ENCODE peak calls at places on chromosomes 13 and 19, in six cellular contexts. G is HAP-1, N is neuronal stem cell, O is colonic mucosa, K is body of pancreas, E is pancreas. X is an unnamed sample. For H3K4me1, the result is how much of the 10 kb centered on the place peaks cover.

GRCh38 chr13:30720470-30720869 is 14.9 kb upstream of the ALOX5AP start:
- DNase-seq in G (no peak), N (no peak), O (no peak), K (no peak), E (no peak), X (no peak)

GRCh38 chr13:48748681-48749080 is 95.0 kb downstream of the CYSLTR2 start:
- DNase-seq in G (no peak), N (no peak), O (no peak), K (no peak), E (no peak), X (no peak)

GRCh38 chr13:27120811-27121210 is 50.8 kb downstream of the USP12 start:
- DNase-seq in G (no peak), N (no peak), O (no peak), K (no peak), E (no peak), X (no peak)

GRCh38 chr19:39223703-39224279 is 19.7 kb upstream of the SYCN start:
- DNase-seq in G (peak), N (peak), O (no peak), K (no peak), E (no peak), X (peak)

GRCh38 chr13:26128676-26129075 is 76.9 kb upstream of the SHISA2 start:
- DNase-seq in G (no peak), N (no peak), O (no peak), K (no peak), E (no peak), X (no peak)

GRCh38 chr13:71304861-71305260 is 562.1 kb downstream of the DACH1 start:
- DNase-seq in G (no peak), N (no peak), O (no peak), K (no peak), E (no peak), X (no peak)

GRCh38 chr13:74068471-74068870 is 65.7 kb downstream of the KLF12 start:
- DNase-seq in G (no peak), N (no peak), O (no peak), K (no peak), E (no peak), X (no peak)

GRCh38 chr19:46839752-46840151 is 10.9 kb downstream of the AP2S1 start:
- DNase-seq in G (no peak), N (no peak), O (peak), K (no peak), E (no peak), X (peak)

GRCh38 chr13:90968510-90968909 is 379.0 kb upstream of the MIR17HG start:
- DNase-seq in G (peak), N (peak), O (no peak), K (peak), E (peak), X (no peak)

GRCh38 chr13:27358420-27358819 is 66.0 kb upstream of the GTF3A start:
- DNase-seq in G (no peak), N (no peak), O (no peak), K (no peak), E (no peak), X (no peak)

GRCh38 chr19:1074512-1075283 is 7.7 kb downstream of the ARHGAP45 start:
- DNase-seq in G (peak), N (no peak), O (peak), K (peak), E (peak), X (peak)

GRCh38 chr19:33403221-33403972 is 29.9 kb downstream of the CEBPG start:
- DNase-seq in G (no peak), N (no peak), O (no peak), K (peak), E (no peak), X (no peak)

GRCh38 chr19:46209051-46209450 is 20.5 kb upstream of the IGFL1 start:
- DNase-seq in G (no peak), N (no peak), O (no peak), K (no peak), E (no peak), X (no peak)

GRCh38 chr19:11422163-11423068 is 3.3 kb upstream of the RGL3 start:
- DNase-seq in G (peak), N (peak), O (peak), K (peak), E (peak), X (peak)

GRCh38 chr13:113573065-113573464 is 11.5 kb upstream of the TFDP1 start:
- DNase-seq in G (no peak), N (no peak), O (peak), K (no peak), E (no peak), X (no peak)

GRCh38 chr19:19034204-19034624 is 811 bp downstream of the ARMC6 start:
- DNase-seq in G (peak), N (peak), O (peak), K (peak), E (peak), X (peak)

GRCh38 chr19:6890938-6891337 is 3.6 kb downstream of the ADGRE1 start:
- DNase-seq in G (no peak), N (no peak), O (no peak), K (no peak), E (no peak), X (no peak)

GRCh38 chr13:44770951-44771350 is 194.8 kb upstream of the TSC22D1 start:
- DNase-seq in G (no peak), N (no peak), O (no peak), K (no peak), E (no peak), X (no peak)

GRCh38 chr19:45125975-45126493 is 33.1 kb downstream of the PPP1R37 start:
- DNase-seq in G (peak), N (peak), O (peak), K (peak), E (peak), X (peak)

GRCh38 chr19:19105365-19106060 is 32.8 kb downstream of the TMEM161A start:
- DNase-seq in G (peak), N (peak), O (peak), K (peak), E (no peak), X (peak)

GRCh38 chr19:47296036-47296435 is 13.6 kb upstream of the C5AR1 start:
- DNase-seq in G (peak), N (peak), O (peak), K (peak), E (peak), X (no peak)

GRCh38 chr19:30091856-30092255 is 149.8 kb downstream of the URI1 start:
- DNase-seq in G (no peak), N (no peak), O (no peak), K (no peak), E (no peak), X (no peak)

GRCh38 chr19:37877147-37877546 is 29.2 kb downstream of the WDR87 start:
- DNase-seq in G (no peak), N (no peak), O (no peak), K (no peak), E (no peak), X (no peak)

GRCh38 chr13:99984463-99985242 is 3.1 kb downstream of the ZIC2 start:
- DNase-seq in G (peak), N (no peak), O (no peak), K (no peak), E (no peak), X (no peak)

GRCh38 chr19:32357720-32358119 is 12.3 kb downstream of the ZNF507 start:
- DNase-seq in G (no peak), N (no peak), O (no peak), K (no peak), E (no peak), X (no peak)

GRCh38 chr13:74325106-74325505 is 190.9 kb upstream of the KLF12 start:
- DNase-seq in G (no peak), N (no peak), O (no peak), K (peak), E (peak), X (no peak)

GRCh38 chr13:30985637-30986205 is 53.3 kb downstream of the TEX26 start:
- DNase-seq in G (peak), N (no peak), O (no peak), K (no peak), E (no peak), X (no peak)

GRCh38 chr13:67238277-67238859 is 8.2 kb upstream of the PCDH9 start:
- DNase-seq in G (no peak), N (peak), O (no peak), K (no peak), E (no peak), X (no peak)

GRCh38 chr19:10114651-10115391 is 3.3 kb downstream of the P2RY11 start:
- DNase-seq in G (peak), N (no peak), O (no peak), K (no peak), E (peak), X (no peak)

GRCh38 chr19:13366529-13367143 is 139.6 kb downstream of the CACNA1A start:
- DNase-seq in G (peak), N (peak), O (no peak), K (no peak), E (no peak), X (no peak)

GRCh38 chr13:60370343-60370742 is 26.7 kb upstream of the TDRD3 start:
- DNase-seq in G (no peak), N (no peak), O (no peak), K (no peak), E (no peak), X (no peak)

GRCh38 chr13:80706164-80706471 is 365.2 kb upstream of the SPRY2 start:
- DNase-seq in G (no peak), N (no peak), O (no peak), K (no peak), E (no peak), X (no peak)

DNA sequence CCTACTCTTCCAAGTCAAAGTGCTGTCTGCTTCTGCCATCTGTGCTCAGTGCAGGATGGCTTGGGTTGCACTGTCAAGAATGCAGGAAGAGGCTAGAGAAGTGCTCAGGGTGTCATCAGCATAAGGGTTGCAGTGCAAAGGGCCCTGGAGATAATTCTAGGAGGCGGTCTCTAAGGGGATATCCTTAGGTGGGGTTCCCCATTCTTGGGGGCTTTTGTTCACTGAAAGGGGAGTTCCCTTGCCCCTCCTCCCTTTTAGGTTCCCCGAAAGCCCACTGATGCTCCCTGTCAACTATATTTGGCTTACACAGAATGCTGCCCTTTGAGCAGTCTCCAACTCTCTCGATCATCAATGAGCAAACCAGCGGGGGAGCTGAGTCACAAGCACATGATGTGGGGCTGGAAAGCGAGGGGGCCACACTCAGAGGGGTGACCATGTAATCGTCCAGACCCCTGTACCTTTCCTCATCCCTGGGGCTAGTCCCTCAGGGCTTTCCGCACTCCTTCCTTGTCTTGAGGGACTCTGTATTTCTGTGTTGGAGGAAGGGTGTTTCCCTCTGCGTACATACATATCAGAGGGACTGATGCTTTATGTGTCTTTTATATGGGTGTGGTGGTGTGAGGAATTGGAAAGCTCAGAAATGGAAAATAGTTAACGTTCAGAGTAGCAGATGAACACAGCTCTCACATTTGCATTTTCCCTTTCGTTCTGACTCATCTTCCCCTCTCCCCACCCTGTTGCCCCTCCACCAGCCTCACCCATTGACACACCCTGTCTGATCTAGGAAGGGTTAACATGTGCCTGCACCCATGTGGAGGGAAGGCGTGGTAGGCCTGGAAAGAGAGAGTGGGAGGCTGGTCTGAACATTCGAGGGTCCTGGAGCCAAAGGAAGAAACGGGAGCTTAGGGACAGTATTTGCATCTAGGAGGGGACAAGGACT is 6.7 kb downstream of the ZBTB32 start:
- DNase-seq in G (no peak), N (no peak), O (no peak), K (no peak), E (no peak), X (no peak)
- H3K4me3 ChIP-seq in G (no peak), N (peak), O (no peak), K (no peak), E (no peak), X (no peak)

DNA sequence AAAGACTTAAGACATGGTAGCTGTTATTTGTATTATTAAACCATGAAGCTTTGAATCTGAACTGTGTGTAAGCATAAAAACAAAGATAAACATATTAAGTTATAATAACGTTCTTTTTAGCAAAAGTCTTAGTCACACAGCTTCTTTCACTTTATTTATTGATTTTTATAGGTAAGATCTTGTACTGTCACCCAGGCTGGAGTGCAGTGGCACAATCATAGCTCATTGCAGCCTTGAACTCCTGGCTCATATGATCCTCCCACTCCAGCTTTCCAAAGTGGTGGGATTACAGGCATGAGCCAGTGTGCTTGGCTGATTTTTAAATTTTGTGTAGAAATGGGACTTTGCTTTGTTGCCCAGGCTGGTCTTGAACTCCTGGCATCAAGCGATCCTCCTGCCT is 13.4 kb downstream of the FARP1 start:
- DNase-seq in G (no peak), N (no peak), O (no peak), K (no peak), E (no peak), X (no peak)
- H3K4me1 ChIP-seq in G (under half), N (under half), O (under half), K (under half), E (under half), X (under half)

GRCh38 chr13:65460136-65460535 is 1770.0 kb downstream of the PCDH9 start:
- DNase-seq in G (no peak), N (no peak), O (no peak), K (no peak), E (no peak), X (no peak)

GRCh38 chr13:65453982-65454381 is 1776.2 kb downstream of the PCDH9 start:
- DNase-seq in G (no peak), N (no peak), O (no peak), K (no peak), E (no peak), X (no peak)

GRCh38 chr13:65456150-65456912 is 1773.8 kb downstream of the PCDH9 start:
- DNase-seq in G (no peak), N (no peak), O (no peak), K (no peak), E (no peak), X (no peak)

GRCh38 chr13:65454403-65454802 is 1775.7 kb downstream of the PCDH9 start:
- DNase-seq in G (no peak), N (no peak), O (no peak), K (no peak), E (no peak), X (no peak)
- H3K4me3 ChIP-seq in G (no peak), N (no peak), O (no peak), K (no peak), E (no peak), X (no peak)

GRCh38 chr13:50410921-50411712 is 395.9 kb downstream of the KCNRG start:
- DNase-seq in G (no peak), N (no peak), O (no peak), K (no peak), E (no peak), X (no peak)

GRCh38 chr13:50409186-50409585 is 393.9 kb downstream of the KCNRG start:
- DNase-seq in G (no peak), N (no peak), O (no peak), K (no peak), E (no peak), X (no peak)

GRCh38 chr13:50406831-50407230 is 391.6 kb downstream of the KCNRG start:
- DNase-seq in G (no peak), N (no peak), O (no peak), K (no peak), E (no peak), X (no peak)

GRCh38 chr13:50404769-50405168 is 389.5 kb downstream of the KCNRG start:
- DNase-seq in G (no peak), N (no peak), O (no peak), K (no peak), E (no peak), X (no peak)

DNA sequence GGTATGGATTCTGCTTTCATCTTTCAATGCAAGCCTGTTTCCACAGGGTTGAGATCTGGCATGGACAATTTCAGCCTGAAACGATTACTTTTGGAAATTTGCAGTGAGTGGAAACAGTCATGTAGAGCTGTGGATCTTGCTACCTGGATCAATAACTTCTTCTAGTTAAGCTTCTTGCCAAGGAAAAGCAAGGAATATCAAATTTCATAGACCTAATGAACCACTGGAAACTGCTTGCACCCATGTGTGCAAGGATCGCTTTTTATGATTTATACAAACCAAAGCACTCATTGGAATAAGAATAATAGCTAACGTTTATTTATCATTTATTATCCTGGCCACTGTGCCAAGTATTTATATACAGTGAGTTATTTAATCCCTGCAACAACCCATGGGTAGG is 392.8 kb downstream of the KCNRG start:
- DNase-seq in G (no peak), N (no peak), O (no peak), K (no peak), E (no peak), X (no peak)
- H3K4me1 ChIP-seq in G (under half), N (under half), O (under half), K (under half), E (under half), X (under half)

GRCh38 chr19:14554382-14554812 is 17.5 kb downstream of the NDUFB7 start:
- DNase-seq in G (no peak), N (no peak), O (peak), K (peak), E (no peak), X (peak)

GRCh38 chr19:14555918-14556661 is 15.8 kb downstream of the NDUFB7 start:
- DNase-seq in G (no peak), N (no peak), O (no peak), K (no peak), E (no peak), X (no peak)

GRCh38 chr19:14553939-14554243 is 18.0 kb downstream of the NDUFB7 start:
- DNase-seq in G (no peak), N (no peak), O (no peak), K (no peak), E (no peak), X (no peak)

GRCh38 chr19:14558370-14559066 is 13.3 kb downstream of the NDUFB7 start:
- DNase-seq in G (no peak), N (no peak), O (no peak), K (no peak), E (no peak), X (no peak)

GRCh38 chr19:14556662-14557188 is 15.1 kb downstream of the NDUFB7 start:
- DNase-seq in G (peak), N (peak), O (peak), K (peak), E (peak), X (peak)
- H3K4me3 ChIP-seq in G (no peak), N (no peak), O (no peak), K (no peak), E (peak), X (no peak)

GRCh38 chr19:4714016-4714415 is 9.6 kb downstream of the DPP9 start:
- DNase-seq in G (no peak), N (no peak), O (no peak), K (no peak), E (no peak), X (no peak)
- H3K4me1 ChIP-seq in G (under half), N (under half), O (under half), K (half or more), E (under half), X (under half)

DNA sequence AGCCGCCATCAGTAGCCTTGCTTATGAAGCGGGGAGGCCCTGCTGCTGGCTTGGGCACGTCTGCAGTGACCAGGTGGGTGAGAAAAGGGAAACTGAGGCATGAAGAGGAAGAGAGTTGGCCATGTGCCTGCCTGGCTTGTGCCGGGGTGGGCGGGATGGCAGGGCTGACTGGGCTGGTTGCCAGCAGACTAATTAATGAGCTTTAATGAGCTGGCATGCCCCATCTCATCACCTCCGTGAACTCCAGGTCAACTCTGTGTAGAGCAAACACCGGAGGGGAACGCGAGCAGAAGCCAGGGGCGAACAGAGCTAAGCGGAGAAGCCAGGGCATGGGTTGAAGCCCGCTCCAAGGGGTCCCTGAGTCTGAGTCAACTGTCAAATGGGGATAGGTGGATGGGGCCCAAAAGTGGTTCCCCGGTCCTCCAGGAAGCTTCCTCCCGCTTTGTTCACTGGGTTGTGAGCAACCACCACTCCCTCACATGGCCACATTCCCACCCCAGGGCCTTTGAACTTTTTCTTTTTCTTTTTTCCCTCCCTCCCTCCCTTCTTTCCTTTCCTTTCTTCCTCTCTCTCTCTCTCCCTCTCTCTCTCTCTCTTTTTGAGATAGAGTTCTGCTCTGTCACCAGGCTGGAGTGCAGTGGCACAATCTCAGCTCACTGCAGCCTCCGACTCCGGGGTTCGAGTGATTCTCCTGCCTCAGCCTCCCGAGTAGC is 8.7 kb downstream of the NR2F6 start:
- DNase-seq in G (no peak), N (no peak), O (no peak), K (no peak), E (no peak), X (no peak)
- H3K4me3 ChIP-seq in G (no peak), N (no peak), O (no peak), K (no peak), E (no peak), X (no peak)